ENCODE peak calls at places on chromosomes 6 and 20, in five cellular contexts. Q is cardiac muscle cell, Z is mucosa of descending colon, B is progenitor cell of endocrine pancreas, P is GM10248. X is an unnamed sample.

GRCh38 chr6:152948150-152948768 is 34.6 kb downstream of the FBXO5 start:
- DNase-seq in Q (peak), Z (peak), B (no peak), P (peak), X (no peak)

GRCh38 chr6:41042656-41043055 is 389 bp downstream of the TSPO2 start:
- DNase-seq in Q (no peak), Z (no peak), B (no peak), P (no peak), X (no peak)

GRCh38 chr6:45156075-45156474 is 172.1 kb upstream of the RUNX2 start:
- DNase-seq in Q (no peak), Z (peak), B (no peak), P (peak), X (no peak)

GRCh38 chr6:150891886-150892485 is 26.5 kb downstream of the MTHFD1L start:
- DNase-seq in Q (peak), Z (peak), B (peak), P (peak), X (peak)

GRCh38 chr20:672975-673604 is 2.5 kb downstream of the SCRT2 start:
- DNase-seq in Q (no peak), Z (no peak), B (no peak), P (no peak), X (no peak)

GRCh38 chr6:3584611-3585010 is 127.8 kb upstream of the SLC22A23 start:
- DNase-seq in Q (no peak), Z (no peak), B (no peak), P (no peak), X (no peak)

GRCh38 chr6:129954749-129955431 is 63.5 kb upstream of the L3MBTL3 start:
- DNase-seq in Q (no peak), Z (no peak), B (no peak), P (no peak), X (no peak)

GRCh38 chr6:138970856-138971425 is 17.1 kb downstream of the REPS1 start:
- DNase-seq in Q (no peak), Z (no peak), B (no peak), P (no peak), X (no peak)

GRCh38 chr6:23940466-23940865 is 185.5 kb upstream of the NRSN1 start:
- DNase-seq in Q (peak), Z (no peak), B (no peak), P (no peak), X (no peak)

GRCh38 chr20:61435823-61436220 is 183.8 kb downstream of the CDH4 start:
- DNase-seq in Q (no peak), Z (no peak), B (no peak), P (no peak), X (no peak)

GRCh38 chr20:825710-826421 is 7.6 kb upstream of the FAM110A start:
- DNase-seq in Q (no peak), Z (no peak), B (no peak), P (no peak), X (no peak)

GRCh38 chr6:125759184-125759902 is 9.9 kb downstream of the HEY2 start:
- DNase-seq in Q (peak), Z (peak), B (no peak), P (no peak), X (no peak)
- TF ChIP-seq CTCF in Q (peak), Z (no peak), B (peak), P (no peak), X (no peak)

GRCh38 chr6:89035252-89036106 is 45.1 kb upstream of the PNRC1 start:
- DNase-seq in Q (peak), Z (peak), B (no peak), P (no peak), X (peak)
- TF ChIP-seq CTCF in Q (no peak), Z (no peak), B (no peak), P (no peak), X (no peak)

GRCh38 chr6:164826831-164827468 is 482.5 kb downstream of the C6orf118 start:
- DNase-seq in Q (peak), Z (no peak), B (no peak), P (no peak), X (no peak)

GRCh38 chr6:164827537-164827936 is 481.9 kb downstream of the C6orf118 start:
- DNase-seq in Q (no peak), Z (no peak), B (no peak), P (no peak), X (no peak)

GRCh38 chr6:164838068-164838615 is 471.3 kb downstream of the C6orf118 start:
- DNase-seq in Q (peak), Z (no peak), B (no peak), P (no peak), X (no peak)

GRCh38 chr6:164832410-164832809 is 477.0 kb downstream of the C6orf118 start:
- DNase-seq in Q (no peak), Z (no peak), B (no peak), P (no peak), X (no peak)
- TF ChIP-seq CTCF in Q (no peak), Z (no peak), B (no peak), P (no peak), X (no peak)

DNA sequence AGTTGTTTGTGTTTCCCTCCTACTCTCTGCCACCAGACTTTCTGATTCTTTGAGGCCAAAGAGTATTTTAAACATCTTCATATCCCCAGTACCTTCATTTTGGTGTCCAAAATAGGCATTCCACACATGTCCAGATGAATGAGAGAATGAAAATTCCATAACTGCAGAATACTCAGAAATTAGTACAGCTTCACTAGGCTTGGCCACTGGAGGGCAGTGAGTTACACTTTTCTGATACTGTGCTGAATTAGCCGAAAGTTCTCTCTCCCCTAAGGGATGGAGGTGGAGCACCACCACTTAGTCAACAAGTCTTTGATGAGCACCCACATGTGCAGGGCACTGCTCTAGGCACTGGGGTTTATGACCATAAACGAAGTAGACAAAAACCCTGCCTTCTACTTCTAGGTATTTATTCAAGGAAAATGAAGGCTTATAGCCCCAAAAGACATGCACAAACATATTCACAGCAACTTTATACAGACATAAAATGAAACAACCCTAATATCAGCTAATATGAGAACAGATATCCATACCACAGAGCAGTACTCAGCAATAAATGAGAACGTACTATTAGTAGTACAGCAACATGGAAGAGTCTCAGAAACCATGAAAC is 46.1 kb upstream of the TMEM217 start:
- DNase-seq in Q (peak), Z (no peak), B (no peak), P (peak), X (no peak)
- TF ChIP-seq CTCF in Q (peak), Z (no peak), B (peak), P (peak), X (peak)

GRCh38 chr20:43987018-43987417 is 72.4 kb downstream of the TOX2 start:
- DNase-seq in Q (no peak), Z (no peak), B (no peak), P (no peak), X (no peak)

GRCh38 chr20:43988451-43988850 is 73.8 kb downstream of the TOX2 start:
- DNase-seq in Q (no peak), Z (no peak), B (no peak), P (no peak), X (no peak)

GRCh38 chr20:43987531-43987930 is 72.9 kb downstream of the TOX2 start:
- DNase-seq in Q (no peak), Z (no peak), B (no peak), P (no peak), X (no peak)

GRCh38 chr20:43991264-43991663 is 76.6 kb downstream of the TOX2 start:
- DNase-seq in Q (no peak), Z (no peak), B (no peak), P (no peak), X (no peak)

GRCh38 chr20:43988867-43989266 is 74.2 kb downstream of the TOX2 start:
- DNase-seq in Q (no peak), Z (no peak), B (no peak), P (no peak), X (no peak)
- TF ChIP-seq CTCF in Q (no peak), Z (no peak), B (no peak), P (no peak), X (no peak)

GRCh38 chr6:24994812-24995211 is 59.1 kb upstream of the RIPOR2 start:
- DNase-seq in Q (no peak), Z (no peak), B (no peak), P (no peak), X (no peak)
- TF ChIP-seq CTCF in Q (no peak), Z (no peak), B (no peak), P (no peak), X (no peak)

GRCh38 chr6:157549468-157549745 is 168.4 kb downstream of the ZDHHC14 start:
- DNase-seq in Q (no peak), Z (no peak), B (no peak), P (no peak), X (no peak)

GRCh38 chr6:157552171-157552747 is 171.3 kb downstream of the ZDHHC14 start:
- DNase-seq in Q (no peak), Z (no peak), B (no peak), P (no peak), X (no peak)

GRCh38 chr6:157548635-157549467 is 167.9 kb downstream of the ZDHHC14 start:
- DNase-seq in Q (no peak), Z (no peak), B (no peak), P (no peak), X (no peak)

GRCh38 chr6:157551041-157551832 is 170.2 kb downstream of the ZDHHC14 start:
- DNase-seq in Q (no peak), Z (no peak), B (no peak), P (no peak), X (no peak)

GRCh38 chr6:157550114-157550989 is 169.4 kb downstream of the ZDHHC14 start:
- DNase-seq in Q (no peak), Z (no peak), B (no peak), P (no peak), X (no peak)
- TF ChIP-seq CTCF in Q (no peak), Z (no peak), B (no peak), P (no peak), X (no peak)

GRCh38 chr6:137415127-137415833 is 78.9 kb downstream of the OLIG3 start:
- DNase-seq in Q (peak), Z (peak), B (peak), P (peak), X (no peak)
- TF ChIP-seq CTCF in Q (peak), Z (peak), B (peak), P (peak), X (peak)

X was measured in psoas muscle.